ENCODE peak calls at places on chromosomes 13 and 19, in eight cellular contexts. I, C, Z, E, B, W, J and G are unnamed samples.

GRCh38 chr13:93116809-93117208 is 109.8 kb upstream of the GPC6 start:
- DNase-seq in I (no peak), C (peak; percentile 3), Z (no peak), E (peak; percentile 15), B (no peak), W (no peak), J (no peak), G (no peak)

GRCh38 chr19:48540110-48540509 is 11.9 kb upstream of the SULT2B1 start:
- DNase-seq in I (no peak), C (no peak), Z (no peak), E (no peak), B (no peak), W (no peak), J (no peak), G (no peak)

GRCh38 chr19:44623626-44624025 is 10.3 kb downstream of the IGSF23 start:
- DNase-seq in I (no peak), C (no peak), Z (no peak), E (no peak), B (no peak), W (no peak), J (no peak), G (no peak)

GRCh38 chr19:4707956-4708650 is 15.5 kb downstream of the DPP9 start:
- DNase-seq in I (no peak), C (peak; percentile 16), Z (no peak), E (peak; percentile 64), B (no peak), W (no peak), J (no peak), G (no peak)

GRCh38 chr19:38556521-38557174 is 61.1 kb downstream of the MAP4K1 start:
- DNase-seq in I (no peak), C (peak; percentile 34), Z (no peak), E (peak; percentile 12), B (no peak), W (no peak), J (no peak), G (no peak)

GRCh38 chr13:30346159-30346788 is 38.9 kb upstream of the KATNAL1 start:
- DNase-seq in I (no peak), C (no peak), Z (no peak), E (no peak), B (no peak), W (no peak), J (peak; percentile 63), G (peak; percentile 29)

GRCh38 chr19:10736916-10737551 is 19.2 kb downstream of the DNM2 start:
- DNase-seq in I (no peak), C (no peak), Z (no peak), E (no peak), B (no peak), W (no peak), J (no peak), G (no peak)

GRCh38 chr13:110711778-110712070 is 1.8 kb upstream of the ING1 start:
- DNase-seq in I (no peak), C (no peak), Z (no peak), E (no peak), B (no peak), W (no peak), J (no peak), G (no peak)

GRCh38 chr19:47391510-47392223 is 27.7 kb downstream of the MEIS3 start:
- DNase-seq in I (peak; percentile 84), C (peak; percentile 82), Z (no peak), E (peak; percentile 80), B (peak; percentile 31), W (peak; percentile 64), J (peak; percentile 79), G (peak; percentile 85)

GRCh38 chr19:3982701-3983541 is 2.3 kb downstream of the EEF2 start:
- DNase-seq in I (no peak), C (peak; percentile 83), Z (no peak), E (peak; percentile 66), B (no peak), W (no peak), J (no peak), G (no peak)

GRCh38 chr19:33916792-33917191 is 120.1 kb downstream of the KCTD15 start:
- DNase-seq in I (no peak), C (no peak), Z (no peak), E (no peak), B (no peak), W (no peak), J (no peak), G (no peak)

GRCh38 chr13:113428469-113428865 is 24.8 kb downstream of the ADPRHL1 start:
- DNase-seq in I (no peak), C (no peak), Z (no peak), E (no peak), B (no peak), W (no peak), J (no peak), G (no peak)

GRCh38 chr19:51089786-51090185 is 7.1 kb upstream of the KLK14 start:
- DNase-seq in I (no peak), C (no peak), Z (no peak), E (no peak), B (no peak), W (no peak), J (no peak), G (no peak)

GRCh38 chr13:34776984-34777913 is 164.8 kb upstream of the NBEA start:
- DNase-seq in I (no peak), C (no peak), Z (no peak), E (no peak), B (no peak), W (no peak), J (no peak), G (no peak)

GRCh38 chr19:39293394-39293793 is 2.8 kb upstream of the IFNL1 start:
- DNase-seq in I (no peak), C (no peak), Z (no peak), E (no peak), B (no peak), W (no peak), J (no peak), G (no peak)

GRCh38 chr13:38264363-38265134 is 85.1 kb upstream of the UFM1 start:
- DNase-seq in I (no peak), C (no peak), Z (no peak), E (no peak), B (no peak), W (no peak), J (no peak), G (no peak)

GRCh38 chr13:40576369-40576768 is 90.1 kb downstream of the FOXO1 start:
- DNase-seq in I (no peak), C (no peak), Z (no peak), E (no peak), B (no peak), W (no peak), J (no peak), G (no peak)

GRCh38 chr13:46288570-46289259 is 77.0 kb downstream of the LRRC63 start:
- DNase-seq in I (no peak), C (peak; percentile 65), Z (no peak), E (peak; percentile 76), B (no peak), W (no peak), J (peak; percentile 54), G (peak; percentile 59)

GRCh38 chr19:46860846-46861690 is at the start of gene ARHGAP35:
- DNase-seq in I (peak; percentile 76), C (peak; percentile 87), Z (no peak), E (peak; percentile 85), B (peak; percentile 68), W (no peak), J (peak; percentile 95), G (peak; percentile 95)

GRCh38 chr13:23512762-23513395 is 57.3 kb upstream of the TNFRSF19 start:
- DNase-seq in I (no peak), C (no peak), Z (no peak), E (no peak), B (no peak), W (no peak), J (no peak), G (no peak)
- TF ChIP-seq CTCF in I (peak; percentile 82), C (peak; percentile 7), Z (no peak), E (no peak), B (no peak), W (peak; percentile 42), J (peak; percentile 23), G (no peak)

GRCh38 chr13:49869514-49869913 is 66.6 kb downstream of the SPRYD7 start:
- DNase-seq in I (no peak), C (no peak), Z (no peak), E (peak; percentile 72), B (no peak), W (no peak), J (no peak), G (no peak)
- TF ChIP-seq CTCF in I (no peak), C (no peak), Z (peak; percentile 36), E (peak; percentile 78), B (peak; percentile 31), W (peak; percentile 35), J (no peak), G (no peak)

DNA sequence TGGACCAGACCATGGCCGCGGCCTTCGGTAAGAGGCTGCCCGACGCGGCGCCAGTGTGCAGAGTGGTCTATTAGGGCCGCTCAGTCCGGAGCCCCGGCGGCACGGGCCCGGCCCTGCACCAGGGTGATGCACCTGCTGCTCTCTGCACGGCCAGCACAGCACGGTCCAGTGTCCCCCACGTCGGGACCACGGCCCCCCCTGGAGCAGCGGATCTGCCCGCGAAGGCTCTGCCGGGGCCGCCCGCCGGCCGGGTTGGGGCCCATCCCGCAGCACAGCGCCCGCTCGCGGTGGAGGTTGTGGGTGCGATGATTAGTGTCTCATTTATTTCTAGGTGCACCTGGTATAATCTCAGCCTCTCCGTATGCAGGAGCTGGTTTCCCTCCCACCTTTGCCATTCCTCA is 7.9 kb downstream of the PTBP1 start:
- DNase-seq in I (no peak), C (no peak), Z (no peak), E (no peak), B (no peak), W (no peak), J (peak; percentile 43), G (no peak)
- TF ChIP-seq CTCF in I (no peak), C (no peak), Z (no peak), E (no peak), B (no peak), W (no peak), J (peak; percentile 18), G (no peak)

GRCh38 chr19:489418-490196 is 6.7 kb upstream of the MADCAM1 start:
- DNase-seq in I (no peak), C (no peak), Z (no peak), E (peak; percentile 34), B (no peak), W (no peak), J (no peak), G (peak; percentile 36)
- TF ChIP-seq CTCF in I (no peak), C (no peak), Z (peak; percentile 6), E (no peak), B (no peak), W (no peak), J (no peak), G (no peak)

GRCh38 chr13:53151692-53152421 is 123.2 kb downstream of the OLFM4 start:
- DNase-seq in I (peak; percentile 68), C (peak; percentile 78), Z (no peak), E (peak; percentile 42), B (no peak), W (peak; percentile 30), J (peak; percentile 22), G (peak; percentile 33)
- TF ChIP-seq CTCF in I (peak; percentile 67), C (peak; percentile 73), Z (peak; percentile 67), E (peak; percentile 67), B (peak; percentile 92), W (peak; percentile 92), J (peak; percentile 53), G (peak; percentile 74)

DNA sequence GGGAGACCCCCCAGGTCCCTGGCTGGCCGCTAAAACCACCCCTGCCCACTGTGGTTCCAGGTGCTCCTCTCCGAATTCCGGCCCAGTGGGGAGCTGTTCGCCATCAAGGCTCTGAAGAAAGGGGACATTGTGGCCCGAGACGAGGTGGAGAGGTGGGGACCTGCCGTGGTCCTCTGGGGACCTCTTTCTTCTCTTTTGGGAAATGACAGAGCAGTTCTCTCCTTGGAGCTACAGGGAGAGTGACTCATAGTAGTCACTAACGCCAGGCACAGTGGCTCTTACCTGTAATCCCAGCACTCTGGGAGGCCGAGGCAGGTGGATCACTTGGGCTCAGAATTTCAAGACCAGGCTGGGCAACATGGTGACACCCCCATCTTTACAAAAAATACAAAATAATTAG is 7.3 kb downstream of the PTGER1 start:
- DNase-seq in I (no peak), C (peak; percentile 35), Z (no peak), E (no peak), B (no peak), W (no peak), J (no peak), G (peak; percentile 47)
- TF ChIP-seq CTCF in I (no peak), C (no peak), Z (no peak), E (no peak), B (no peak), W (no peak), J (no peak), G (no peak)